ENCODE peak calls at places on chromosomes 12 and 14, in seven cellular contexts. W, G, F, C, E, X and D are unnamed samples.

GRCh38 chr14:106879241-106879640 is 1352.9 kb downstream of the TMEM121 start:
- DNase-seq in W (no peak), G (peak), F (no peak), C (no peak), E (no peak), X (peak), D (no peak)

GRCh38 chr12:82687020-82687951 is 580 bp downstream of the TMTC2 start:
- DNase-seq in W (peak), G (peak), F (peak), C (no peak), E (peak), X (peak), D (peak)

GRCh38 chr12:98416845-98417244 is 98.5 kb upstream of the TMPO start:
- DNase-seq in W (no peak), G (peak), F (peak), C (no peak), E (no peak), X (peak), D (no peak)

GRCh38 chr12:100986595-100987547 is 192.3 kb downstream of the ANO4 start:
- DNase-seq in W (no peak), G (no peak), F (peak), C (no peak), E (no peak), X (peak), D (no peak)

GRCh38 chr12:58530421-58531067 is 389.8 kb downstream of the LRIG3 start:
- DNase-seq in W (no peak), G (no peak), F (peak), C (no peak), E (no peak), X (peak), D (no peak)

GRCh38 chr14:22819191-22819988 is 4.2 kb upstream of the SLC7A7 start:
- DNase-seq in W (no peak), G (peak), F (peak), C (no peak), E (peak), X (peak), D (no peak)

GRCh38 chr14:50928002-50928635 is 16.2 kb downstream of the PYGL start:
- DNase-seq in W (no peak), G (no peak), F (peak), C (no peak), E (no peak), X (peak), D (no peak)

GRCh38 chr12:60191676-60192359 is 596.0 kb downstream of the SLC16A7 start:
- DNase-seq in W (no peak), G (no peak), F (peak), C (no peak), E (no peak), X (peak), D (no peak)